ENCODE peak calls at places on chromosomes 13 and 19, in five cellular contexts. W, J, L, S and Q are unnamed samples.

GRCh38 chr13:50125556-50126377 is 110.5 kb downstream of the KCNRG start:
- DNase-seq in S (peak; percentile 94), J (peak; percentile 73), L (peak; percentile 87), W (peak; percentile 83), Q (peak; percentile 90)

GRCh38 chr19:45152504-45153338 is 8.1 kb downstream of the NKPD1 start:
- DNase-seq in W (peak; percentile 59), S (peak; percentile 39), J (no peak), L (peak; percentile 54), Q (peak; percentile 24)

GRCh38 chr19:51137812-51138425 is 4.2 kb upstream of the SIGLEC7 start:
- DNase-seq in J (no peak), S (no peak), L (no peak), W (no peak), Q (no peak)

GRCh38 chr13:74434782-74435181 is 300.6 kb upstream of the KLF12 start:
- DNase-seq in W (no peak), L (no peak), J (no peak), S (no peak), Q (no peak)

GRCh38 chr19:47618771-47619170 is 9.8 kb downstream of the BICRA start:
- DNase-seq in L (peak; percentile 32), J (no peak), W (peak; percentile 84), S (peak; percentile 82), Q (peak; percentile 56)

GRCh38 chr13:26709461-26709860 is 51.1 kb downstream of the GPR12 start:
- DNase-seq in J (no peak), W (no peak), L (no peak), S (no peak), Q (no peak)

GRCh38 chr13:47330031-47330430 is 433.2 kb upstream of the HTR2A start:
- DNase-seq in J (no peak), L (no peak), S (no peak), W (no peak), Q (no peak)

GRCh38 chr19:51027873-51028272 is 1.5 kb upstream of the KLK11 start:
- DNase-seq in S (no peak), J (no peak), W (no peak), L (no peak), Q (no peak)

GRCh38 chr13:102236830-102237621 is 164.8 kb downstream of the FGF14 start:
- DNase-seq in L (no peak), W (no peak), J (no peak), S (no peak), Q (no peak)

GRCh38 chr13:33087790-33088189 is 71.6 kb downstream of the KL start:
- DNase-seq in L (peak; percentile 56), W (no peak), J (no peak), S (no peak), Q (no peak)

GRCh38 chr19:50791594-50792245 is 1.5 kb downstream of the ACP4 start:
- DNase-seq in W (no peak), L (no peak), S (no peak), J (no peak), Q (no peak)

GRCh38 chr19:18593367-18594095 is 4.9 kb downstream of the REX1BD start:
- DNase-seq in L (no peak), S (no peak), J (no peak), W (no peak), Q (no peak)
- H3K4me3 ChIP-seq in L (peak overlapping the region; percentile 27), S (peak overlapping the region; percentile 50), J (peak overlapping the region; percentile 64), W (peak overlapping the region; percentile 27), Q (peak overlapping the region; percentile 7)

DNA sequence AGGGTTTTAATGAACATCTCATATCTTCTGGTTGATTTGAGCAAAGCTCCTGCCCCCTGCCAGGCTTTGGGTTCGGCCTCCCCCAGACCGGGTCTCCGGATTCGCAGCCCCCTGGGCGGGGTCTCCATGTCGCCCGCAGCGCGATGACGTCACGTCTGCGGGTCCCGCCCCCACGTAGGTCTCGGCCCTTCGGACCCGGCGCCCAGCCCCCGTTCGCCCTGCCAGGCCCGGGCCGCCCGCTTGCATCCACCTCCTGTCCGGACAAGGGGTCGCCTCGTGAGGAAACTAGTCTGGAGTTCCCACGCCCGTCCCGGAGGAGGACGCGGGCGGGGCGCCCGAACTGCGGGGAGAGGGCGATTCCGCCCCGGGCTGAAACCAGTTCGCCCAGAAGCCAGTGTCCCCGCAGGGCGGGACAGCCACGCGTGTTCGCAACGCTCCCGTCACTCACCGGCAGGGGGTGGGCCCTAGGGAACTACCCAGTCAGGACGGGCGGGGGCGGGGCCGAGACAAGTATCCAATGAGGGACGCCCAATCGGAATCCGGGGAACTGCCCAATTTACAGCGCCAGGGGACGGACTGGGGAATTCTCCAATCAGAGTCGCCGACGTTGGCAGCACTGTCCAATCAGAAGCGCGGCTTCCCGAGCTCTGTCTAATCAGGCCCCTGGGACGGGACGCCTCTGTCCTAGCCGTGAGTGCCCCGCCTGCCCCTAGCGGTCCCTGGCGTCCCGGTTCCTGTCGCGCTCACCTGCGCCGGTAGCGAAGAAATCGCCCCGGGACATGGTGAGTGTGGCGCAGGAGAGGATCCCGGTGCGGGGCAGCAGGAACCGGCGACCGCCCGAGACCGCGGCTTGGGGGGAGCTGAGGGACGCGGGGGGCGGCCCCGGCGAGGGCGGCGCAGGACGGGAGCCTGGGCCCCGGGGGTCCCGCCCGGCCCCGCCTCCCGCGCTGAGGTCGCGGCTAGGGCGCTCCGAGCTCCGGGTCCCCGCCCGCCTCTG is at the start of gene ZNF555:
- DNase-seq in S (peak; percentile 98), W (peak; percentile 99), L (peak; percentile 100), J (peak; percentile 98), Q (peak; percentile 99)
- TF ChIP-seq CTCF in S (peak; percentile 54), W (peak; percentile 20), L (peak; percentile 27), J (peak; percentile 66), Q (peak; percentile 39)

DNA sequence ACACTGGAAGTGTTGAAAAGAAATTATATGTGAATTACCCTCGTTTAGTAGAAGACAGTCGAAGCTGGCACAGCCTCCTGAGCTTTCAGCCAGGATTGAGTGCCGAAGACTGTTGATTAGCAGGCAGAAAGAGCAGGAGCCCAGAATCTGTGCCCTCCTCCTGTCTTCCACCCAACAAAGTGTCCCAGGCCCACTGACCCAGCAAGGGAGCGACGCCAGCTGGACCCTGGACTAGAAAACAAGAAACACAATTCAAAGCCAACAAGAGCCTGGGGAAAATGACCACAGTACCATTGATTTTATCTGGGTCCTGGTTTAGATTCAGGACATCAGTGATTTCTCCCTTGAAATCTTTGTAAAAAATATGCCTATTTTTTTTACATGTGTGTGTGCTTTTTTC is 120.7 kb downstream of the RXFP2 start:
- DNase-seq in J (no peak), L (no peak), W (no peak), S (peak; percentile 20), Q (no peak)
- H3K4me3 ChIP-seq in J (no peak overlapping the region), L (no peak overlapping the region), W (no peak overlapping the region), S (no peak overlapping the region), Q (no peak overlapping the region)

GRCh38 chr19:53102701-53103140 is 501 bp downstream of the ZNF160 start:
- DNase-seq in J (no peak), S (peak; percentile 50), L (peak; percentile 51), W (peak; percentile 32), Q (peak; percentile 32)
- TF ChIP-seq CTCF in J (no peak), S (no peak), L (no peak), W (no peak), Q (no peak)

GRCh38 chr19:38682872-38683392 is 35.5 kb downstream of the ACTN4 start:
- DNase-seq in W (no peak), S (no peak), J (no peak), L (no peak), Q (no peak)
- H3K4me3 ChIP-seq in W (no peak overlapping the region), S (no peak overlapping the region), J (peak overlapping the region; percentile 12), L (no peak overlapping the region), Q (no peak overlapping the region)

DNA sequence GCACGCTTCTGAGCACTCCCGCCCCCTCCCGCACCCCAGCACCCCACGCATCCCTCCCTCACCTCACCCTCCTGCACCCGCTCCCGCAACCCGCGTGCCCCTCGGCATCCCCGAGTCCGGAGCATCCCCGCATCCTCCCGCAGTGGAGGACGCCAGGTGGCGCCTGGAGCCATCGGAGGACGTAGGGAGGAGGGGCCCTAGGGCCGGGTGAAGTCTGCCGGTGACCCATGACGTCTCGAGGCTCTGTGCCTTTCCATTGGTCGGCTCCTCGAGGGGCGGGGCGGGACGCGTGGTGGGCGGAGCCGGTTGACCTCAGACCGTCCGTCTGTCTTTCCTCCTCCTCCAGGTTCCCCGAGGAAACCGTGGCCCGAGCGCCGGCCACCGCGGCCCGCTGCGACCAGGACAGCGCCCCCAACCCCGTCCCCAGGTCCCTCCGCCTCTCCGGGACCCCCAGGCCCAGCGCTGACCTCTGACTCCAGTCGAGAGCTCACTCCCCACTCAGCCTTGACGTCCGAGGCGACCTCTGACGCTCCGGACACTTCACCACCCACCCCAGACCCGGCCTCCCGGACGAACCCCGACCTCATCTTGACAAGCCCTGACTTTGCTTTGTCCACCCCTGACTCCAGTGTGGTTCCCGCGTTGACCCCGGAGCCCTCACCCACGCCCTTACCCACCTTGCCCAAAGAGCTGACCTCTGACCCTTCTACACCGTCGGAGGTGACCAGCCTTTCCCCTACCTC is 19.9 kb downstream of the SBK2 start:
- DNase-seq in L (peak; percentile 94), J (peak; percentile 49), W (peak; percentile 91), S (peak; percentile 96), Q (peak; percentile 90)
- TF ChIP-seq CTCF in L (peak; percentile 96), J (peak; percentile 94), W (peak; percentile 82), S (peak; percentile 78), Q (peak; percentile 94)

GRCh38 chr13:40984670-40985366 is 34.3 kb downstream of the ELF1 start:
- DNase-seq in S (no peak), W (peak; percentile 18), J (no peak), L (peak; percentile 50), Q (no peak)
- H3K4me3 ChIP-seq in S (peak overlapping the region; percentile 40), W (peak overlapping the region; percentile 11), J (peak overlapping the region; percentile 53), L (no peak overlapping the region), Q (no peak overlapping the region)

GRCh38 chr19:2478324-2478755 is 2.4 kb downstream of the GADD45B start:
- DNase-seq in J (no peak), W (peak; percentile 72), S (peak; percentile 53), L (peak; percentile 72), Q (peak; percentile 71)
- TF ChIP-seq CTCF in J (peak; percentile 39), W (peak; percentile 13), S (peak; percentile 18), L (no peak), Q (peak; percentile 17)

DNA sequence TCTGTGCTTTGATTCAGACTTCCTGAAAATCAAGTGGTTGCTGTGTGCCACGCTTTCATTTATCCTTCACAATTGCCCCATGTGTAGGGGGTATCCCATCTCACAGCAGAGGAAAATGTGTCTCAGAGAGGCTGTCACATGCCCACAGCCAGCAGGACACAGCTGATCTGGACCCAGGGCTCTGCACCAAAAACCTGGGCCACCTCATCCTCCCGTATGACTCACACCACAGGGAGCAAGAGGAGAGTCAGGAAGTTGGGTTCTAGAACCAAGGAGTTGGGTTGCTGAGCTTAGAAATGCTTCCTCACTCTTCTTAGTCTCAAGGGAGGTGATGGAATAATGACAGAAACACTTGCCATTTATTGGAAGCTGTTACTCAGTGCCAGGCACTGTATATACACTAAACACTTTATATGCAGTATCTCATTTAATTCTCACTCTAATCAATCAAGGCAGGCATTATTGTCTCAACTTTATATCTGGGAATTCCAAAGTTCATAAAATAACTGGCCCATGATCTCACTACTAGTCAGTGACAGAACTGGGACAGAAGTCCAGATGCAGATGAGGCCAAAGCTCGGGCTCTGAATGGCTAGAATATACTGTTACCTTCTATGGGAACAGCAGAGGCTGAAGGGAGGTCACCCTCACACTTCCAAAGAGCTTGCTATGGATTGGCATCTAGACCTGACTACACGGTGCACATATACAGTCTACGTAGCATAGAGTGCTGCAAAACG is 47.7 kb upstream of the ATP12A start:
- DNase-seq in L (peak; percentile 18), W (peak; percentile 53), J (no peak), S (no peak), Q (no peak)
- H3K4me3 ChIP-seq in L (no peak overlapping the region), W (no peak overlapping the region), J (no peak overlapping the region), S (no peak overlapping the region), Q (no peak overlapping the region)